ENCODE peak calls at places on chromosomes 13 and 19, in eight cellular contexts. Y is GM06990, A is mucosa of descending colon, S is tibial nerve, Z is heart right ventricle, I is kidney, M is HFF-Myc, P is GM23338. F is an unnamed sample.

GRCh38 chr19:11279505-11280236 is 16.3 kb upstream of the TSPAN16 start:
- DNase-seq in Y (peak), A (no peak), S (no peak), Z (no peak), I (no peak), M (no peak), P (no peak), F (peak)

GRCh38 chr19:34712606-34713261 is 21.3 kb upstream of the ZNF181 start:
- DNase-seq in Y (no peak), A (peak), S (peak), Z (no peak), I (no peak), M (peak), P (peak), F (peak)

GRCh38 chr13:109654341-109655205 is 131.8 kb downstream of the IRS2 start:
- DNase-seq in Y (no peak), A (no peak), S (peak), Z (no peak), I (no peak), M (no peak), P (no peak), F (no peak)

GRCh38 chr19:18541258-18541991 is 1.9 kb downstream of the FKBP8 start:
- DNase-seq in Y (no peak), A (no peak), S (peak), Z (no peak), I (no peak), M (no peak), P (no peak), F (no peak)

GRCh38 chr19:46616631-46617322 is 8.1 kb downstream of the PTGIR start:
- DNase-seq in Y (peak), A (peak), S (no peak), Z (peak), I (peak), M (peak), P (peak), F (no peak)

GRCh38 chr13:113835461-113836274 is 28.2 kb downstream of the GAS6 start:
- DNase-seq in Y (no peak), A (no peak), S (no peak), Z (peak), I (peak), M (peak), P (no peak), F (peak)

GRCh38 chr13:33524086-33524485 is 238.5 kb upstream of the STARD13 start:
- DNase-seq in Y (no peak), A (no peak), S (no peak), Z (no peak), I (no peak), M (peak), P (no peak), F (peak)

GRCh38 chr19:45164577-45165335 is 4.0 kb upstream of the NKPD1 start:
- DNase-seq in Y (peak), A (peak), S (no peak), Z (peak), I (peak), M (peak), P (peak), F (no peak)

GRCh38 chr13:79126706-79127105 is 279.3 kb downstream of the RBM26 start:
- DNase-seq in Y (no peak), A (no peak), S (no peak), Z (no peak), I (no peak), M (no peak), P (no peak), F (no peak)

GRCh38 chr19:3346677-3347353 is 19.6 kb upstream of the NFIC start:
- DNase-seq in Y (no peak), A (peak), S (peak), Z (peak), I (peak), M (no peak), P (no peak), F (no peak)

GRCh38 chr13:111980146-111980929 is 86.6 kb upstream of the SOX1 start:
- DNase-seq in Y (no peak), A (no peak), S (no peak), Z (no peak), I (peak), M (no peak), P (no peak), F (no peak)

GRCh38 chr13:110352735-110353134 is 45.7 kb downstream of the COL4A2 start:
- DNase-seq in Y (no peak), A (no peak), S (no peak), Z (no peak), I (no peak), M (no peak), P (peak), F (no peak)

GRCh38 chr19:38693380-38694223 is 46.2 kb downstream of the ACTN4 start:
- DNase-seq in Y (no peak), A (no peak), S (no peak), Z (no peak), I (no peak), M (peak), P (peak), F (peak)

GRCh38 chr13:40273173-40274000 is 393.1 kb downstream of the FOXO1 start:
- DNase-seq in Y (no peak), A (no peak), S (no peak), Z (no peak), I (no peak), M (no peak), P (peak), F (no peak)

GRCh38 chr19:17513801-17514200 is 2.4 kb downstream of the PGLS start:
- DNase-seq in Y (no peak), A (no peak), S (no peak), Z (no peak), I (no peak), M (no peak), P (no peak), F (no peak)

GRCh38 chr13:28739376-28739775 is 20.6 kb upstream of the SLC46A3 start:
- DNase-seq in Y (no peak), A (no peak), S (no peak), Z (no peak), I (no peak), M (no peak), P (no peak), F (no peak)

GRCh38 chr19:37492213-37492612 is 14.5 kb upstream of the ZNF793 start:
- DNase-seq in Y (no peak), A (no peak), S (no peak), Z (no peak), I (no peak), M (no peak), P (no peak), F (no peak)

GRCh38 chr19:6527893-6528543 is 2.8 kb upstream of the TNFSF9 start:
- DNase-seq in Y (peak), A (no peak), S (no peak), Z (no peak), I (no peak), M (no peak), P (no peak), F (no peak)

GRCh38 chr13:85503797-85504196 is 295.4 kb downstream of the SLITRK6 start:
- DNase-seq in Y (no peak), A (peak), S (no peak), Z (no peak), I (no peak), M (no peak), P (no peak), F (peak)

GRCh38 chr13:110520431-110521295 is 40.9 kb downstream of the RAB20 start:
- DNase-seq in Y (no peak), A (peak), S (peak), Z (peak), I (peak), M (no peak), P (no peak), F (peak)

GRCh38 chr19:31350693-31351211 is 1.5 kb upstream of the TSHZ3 start:
- DNase-seq in Y (no peak), A (peak), S (no peak), Z (peak), I (peak), M (no peak), P (peak), F (no peak)

GRCh38 chr13:107210216-107211010 is 642.5 kb upstream of the ARGLU1 start:
- DNase-seq in Y (no peak), A (peak), S (no peak), Z (no peak), I (no peak), M (no peak), P (no peak), F (no peak)

GRCh38 chr19:11137542-11138384 is 17.8 kb downstream of the SPC24 start:
- DNase-seq in Y (no peak), A (peak), S (peak), Z (peak), I (peak), M (peak), P (peak), F (peak)

GRCh38 chr13:80881495-80882482 is 540.9 kb upstream of the SPRY2 start:
- DNase-seq in Y (no peak), A (no peak), S (no peak), Z (no peak), I (no peak), M (no peak), P (no peak), F (no peak)

GRCh38 chr13:90500569-90500968 is 846.9 kb upstream of the MIR17HG start:
- DNase-seq in Y (no peak), A (no peak), S (no peak), Z (no peak), I (no peak), M (no peak), P (no peak), F (no peak)

GRCh38 chr19:17234911-17235617 is 9.0 kb downstream of the OCEL1 start:
- DNase-seq in Y (peak), A (peak), S (no peak), Z (peak), I (no peak), M (no peak), P (peak), F (no peak)

GRCh38 chr13:44857061-44857460 is 132.2 kb downstream of the NUFIP1 start:
- DNase-seq in Y (no peak), A (no peak), S (no peak), Z (no peak), I (no peak), M (no peak), P (no peak), F (no peak)

GRCh38 chr13:111387945-111388600 is 67.6 kb downstream of the TEX29 start:
- DNase-seq in Y (no peak), A (no peak), S (no peak), Z (no peak), I (no peak), M (no peak), P (no peak), F (no peak)

GRCh38 chr13:50969691-50970090 is 60.1 kb downstream of the RNASEH2B start:
- DNase-seq in Y (no peak), A (peak), S (no peak), Z (no peak), I (no peak), M (no peak), P (peak), F (no peak)

GRCh38 chr19:48230555-48231129 is 25.1 kb downstream of the CARD8 start:
- DNase-seq in Y (no peak), A (no peak), S (no peak), Z (no peak), I (no peak), M (no peak), P (no peak), F (no peak)

GRCh38 chr19:51681286-51681956 is 11.7 kb upstream of the SPACA6 start:
- DNase-seq in Y (no peak), A (no peak), S (no peak), Z (no peak), I (no peak), M (no peak), P (peak), F (no peak)

GRCh38 chr13:99278199-99278598 is 20.0 kb upstream of the GPR18 start:
- DNase-seq in Y (no peak), A (no peak), S (no peak), Z (no peak), I (no peak), M (no peak), P (no peak), F (no peak)
- H3K4me3 ChIP-seq in Y (no peak), A (no peak), S (no peak), Z (no peak), I (no peak), M (no peak), P (no peak), F (no peak)

GRCh38 chr13:98065468-98065867 is 77.4 kb upstream of the FARP1 start:
- DNase-seq in Y (no peak), A (no peak), S (no peak), Z (no peak), I (no peak), M (no peak), P (no peak), F (no peak)
- TF ChIP-seq CTCF in Y (no peak), A (no peak), S (no peak), Z (no peak), I (no peak), M (no peak), P (peak), F (no peak)

GRCh38 chr19:41861846-41862245 is 1.8 kb downstream of the RPS19 start:
- DNase-seq in Y (no peak), A (no peak), S (no peak), Z (no peak), I (peak), M (no peak), P (no peak), F (no peak)
- H3K4me3 ChIP-seq in Y (peak), A (no peak), S (no peak), Z (no peak), I (no peak), M (peak), P (peak), F (peak)

GRCh38 chr13:99967498-99967883 is 4.1 kb downstream of the ZIC5 start:
- DNase-seq in Y (no peak), A (no peak), S (no peak), Z (no peak), I (no peak), M (no peak), P (no peak), F (no peak)
- TF ChIP-seq CTCF in Y (no peak), A (no peak), S (no peak), Z (no peak), I (no peak), M (no peak), P (no peak), F (no peak)